ENCODE peak calls at places on chromosomes 3 and 15, in five cellular contexts. O is K562, Z is GM12878, N is IMR-90, P is HepG2. F is an unnamed sample.

GRCh38 chr3:149990423-149990953 is 19.8 kb upstream of the PFN2 start:
- DNase-seq in O (no peak), Z (no peak), N (peak), P (no peak), F (no peak)

GRCh38 chr3:186772886-186773417 is 10.4 kb upstream of the EIF4A2 start:
- DNase-seq in O (no peak), Z (no peak), N (no peak), P (no peak), F (peak)

GRCh38 chr3:114645392-114645791 is 351.6 kb downstream of the TIGIT start:
- DNase-seq in O (no peak), Z (no peak), N (peak), P (peak), F (no peak)

GRCh38 chr3:128971421-128971820 is 22.5 kb downstream of the CFAP92 start:
- DNase-seq in O (no peak), Z (no peak), N (peak), P (no peak), F (no peak)

GRCh38 chr3:53941174-53941573 is 49.5 kb upstream of the SELENOK start:
- DNase-seq in O (no peak), Z (no peak), N (peak), P (no peak), F (no peak)

GRCh38 chr3:181752202-181752671 is 40.5 kb downstream of the SOX2 start:
- DNase-seq in O (no peak), Z (no peak), N (no peak), P (no peak), F (peak)

GRCh38 chr15:65115542-65115941 is 542 bp upstream of the UBAP1L start:
- DNase-seq in O (no peak), Z (no peak), N (no peak), P (no peak), F (no peak)

GRCh38 chr3:105349988-105350387 is 16.7 kb upstream of the ALCAM start:
- DNase-seq in O (no peak), Z (no peak), N (no peak), P (no peak), F (peak)

GRCh38 chr3:179363332-179363731 is 15.8 kb downstream of the MFN1 start:
- DNase-seq in O (no peak), Z (no peak), N (no peak), P (no peak), F (no peak)

GRCh38 chr15:71080705-71081104 is 34.6 kb upstream of the THSD4 start:
- DNase-seq in O (no peak), Z (peak), N (peak), P (no peak), F (no peak)

GRCh38 chr3:168684519-168684918 is 588.8 kb upstream of the GOLIM4 start:
- DNase-seq in O (no peak), Z (no peak), N (no peak), P (no peak), F (no peak)

GRCh38 chr3:12345141-12345561 is 56.3 kb downstream of the PPARG start:
- DNase-seq in O (no peak), Z (no peak), N (peak), P (no peak), F (no peak)

GRCh38 chr3:133674290-133674912 is 12.7 kb upstream of the TOPBP1 start:
- DNase-seq in O (no peak), Z (no peak), N (no peak), P (no peak), F (peak)

GRCh38 chr3:151347432-151347831 is 18.1 kb upstream of the P2RY13 start:
- DNase-seq in O (no peak), Z (no peak), N (no peak), P (no peak), F (no peak)

GRCh38 chr15:73872370-73872769 is 994 bp upstream of the TBC1D21 start:
- DNase-seq in O (no peak), Z (no peak), N (peak), P (no peak), F (no peak)

GRCh38 chr3:12405432-12406272 is 78.6 kb upstream of the TSEN2 start:
- DNase-seq in O (peak), Z (no peak), N (peak), P (peak), F (no peak)

GRCh38 chr3:195570344-195570743 is 13.4 kb downstream of the APOD start:
- DNase-seq in O (no peak), Z (no peak), N (no peak), P (no peak), F (no peak)

GRCh38 chr3:47603332-47603731 is 24.7 kb upstream of the CSPG5 start:
- DNase-seq in O (no peak), Z (no peak), N (no peak), P (no peak), F (no peak)

GRCh38 chr3:120177907-120178306 is 83.7 kb upstream of the GSK3B start:
- DNase-seq in O (no peak), Z (no peak), N (no peak), P (peak), F (no peak)

GRCh38 chr3:172635588-172635987 is 75.3 kb downstream of the NCEH1 start:
- DNase-seq in O (no peak), Z (peak), N (peak), P (no peak), F (no peak)

DNA sequence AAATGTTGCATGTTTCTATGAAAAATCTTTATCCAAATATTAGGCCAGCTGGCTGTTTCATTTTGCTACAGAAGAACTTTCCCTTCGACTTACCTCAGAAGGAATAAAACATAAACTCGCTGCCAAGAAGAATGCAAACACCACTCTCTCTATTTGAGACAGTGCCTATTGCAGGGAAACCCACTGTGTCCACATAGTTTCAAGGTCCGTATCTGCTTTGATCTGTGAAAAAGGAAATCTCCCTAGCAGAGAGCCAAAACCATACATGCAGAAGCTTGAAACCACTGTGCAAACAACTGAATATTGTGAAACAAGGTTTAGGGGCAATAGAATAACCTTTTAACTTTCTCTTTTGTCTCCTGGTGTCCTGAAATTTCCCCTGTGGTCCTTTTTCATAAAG is 35.0 kb upstream of the CAPN7 start:
- DNase-seq in O (no peak), Z (peak), N (no peak), P (peak), F (no peak)
- TF ChIP-seq CTCF in O (no peak), Z (no peak), N (no peak), P (no peak), F (no peak)

GRCh38 chr15:100786139-100786531 is 93.5 kb upstream of the ALDH1A3 start:
- DNase-seq in O (no peak), Z (no peak), N (no peak), P (no peak), F (no peak)

GRCh38 chr15:100785181-100786138 is 94.2 kb upstream of the ALDH1A3 start:
- DNase-seq in O (no peak), Z (peak), N (no peak), P (no peak), F (no peak)

GRCh38 chr15:100783760-100784492 is 95.7 kb upstream of the ALDH1A3 start:
- DNase-seq in O (no peak), Z (no peak), N (no peak), P (no peak), F (no peak)

GRCh38 chr15:100783296-100783695 is 96.3 kb upstream of the ALDH1A3 start:
- DNase-seq in O (no peak), Z (no peak), N (no peak), P (no peak), F (no peak)

DNA sequence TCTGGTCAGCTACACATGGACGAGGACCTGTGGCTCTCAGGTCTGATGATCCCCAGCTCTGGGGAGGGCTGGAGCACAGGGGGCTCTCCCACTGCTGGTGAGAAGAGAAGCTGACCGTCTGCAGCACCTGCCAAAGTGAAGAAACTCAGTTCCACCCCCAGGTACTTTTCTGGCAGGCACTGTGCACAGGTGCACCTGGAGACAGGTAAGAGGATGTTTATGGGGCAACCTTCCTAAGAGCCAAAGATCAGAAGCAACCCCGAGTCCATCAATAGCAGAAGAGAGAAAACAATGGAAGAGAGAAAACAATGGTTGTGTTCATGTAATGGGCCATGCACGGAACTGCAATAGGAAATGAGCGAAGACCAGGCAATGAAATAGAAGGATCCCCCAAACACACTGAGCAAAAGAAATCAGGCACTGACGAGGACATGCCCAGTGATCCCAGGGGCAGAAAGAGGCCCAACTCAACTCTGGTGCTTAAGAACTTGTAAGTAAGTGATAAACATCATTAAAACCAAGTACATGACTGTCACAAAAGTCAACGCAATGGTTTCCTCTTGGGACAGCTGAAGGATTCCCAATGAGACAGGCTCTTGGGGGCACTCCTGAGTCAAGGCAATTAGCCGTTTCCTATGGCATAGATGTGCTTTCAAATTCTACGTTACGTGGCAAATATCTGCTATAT is 95.0 kb upstream of the ALDH1A3 start:
- DNase-seq in O (no peak), Z (no peak), N (no peak), P (no peak), F (no peak)
- TF ChIP-seq MXI1 in O (no peak), Z (no peak), N (no peak), P (no peak), F (no peak)

DNA sequence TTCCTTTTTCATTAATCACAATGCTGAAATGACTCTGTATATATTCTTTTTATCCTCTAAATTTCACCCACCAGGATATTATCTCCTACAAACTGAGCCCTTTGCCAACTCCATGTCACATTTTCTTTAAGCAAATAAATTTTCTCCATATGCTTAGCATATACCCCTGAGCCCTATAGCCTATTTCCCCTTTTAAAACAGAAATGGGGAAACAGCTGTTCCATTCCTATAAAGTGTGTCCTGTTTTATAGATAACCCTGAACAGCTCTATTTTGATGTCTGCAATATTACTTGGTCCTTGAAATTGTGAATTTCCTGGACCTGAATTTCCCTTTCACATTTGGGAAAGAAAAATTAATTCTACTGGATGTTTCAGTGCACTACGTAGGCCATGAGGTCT is 15.6 kb upstream of the FILIP1L start:
- DNase-seq in O (no peak), Z (no peak), N (no peak), P (no peak), F (no peak)
- TF ChIP-seq CTCF in O (no peak), Z (no peak), N (no peak), P (no peak), F (no peak)

DNA sequence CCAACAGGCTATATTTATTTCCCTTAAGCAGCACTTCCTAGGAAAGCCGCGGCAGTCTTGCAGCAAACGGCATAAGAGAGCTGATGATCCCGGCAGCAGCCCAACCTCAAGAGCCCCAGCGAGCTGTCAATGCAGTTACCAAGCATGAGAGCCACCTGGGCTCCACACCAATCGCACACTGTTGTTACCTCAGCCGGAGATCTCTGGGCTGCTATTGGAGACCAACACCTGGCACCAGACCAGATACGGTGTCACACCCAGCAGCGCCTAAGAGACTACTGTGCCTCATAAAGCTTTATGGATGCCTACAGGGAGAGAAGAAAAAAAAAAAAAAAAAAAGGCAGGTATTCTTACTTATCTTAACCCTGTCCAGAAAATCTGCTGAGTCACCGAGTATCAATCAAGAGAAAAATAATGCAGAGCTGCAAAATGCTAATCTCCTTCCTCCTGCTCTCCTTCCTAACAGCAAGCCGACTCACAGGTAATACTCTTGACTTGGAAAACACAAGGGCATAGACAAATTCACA is 11.6 kb downstream of the ABCC5 start:
- DNase-seq in O (peak), Z (peak), N (peak), P (no peak), F (no peak)
- TF ChIP-seq MXI1 in O (no peak), Z (no peak), N (no peak), P (no peak), F (no peak)

GRCh38 chr15:39744334-39745103 is 38.1 kb downstream of the FSIP1 start:
- DNase-seq in O (no peak), Z (no peak), N (no peak), P (no peak), F (no peak)
- TF ChIP-seq CTCF in O (no peak), Z (no peak), N (no peak), P (no peak), F (no peak)

F was measured in SK-N-SH.